ENCODE peak calls at places on chromosomes 16 and 17, in four cellular contexts. O is SW480, F is GM04503, T is fibroblast of the aortic adventitia. R is an unnamed sample.

GRCh38 chr17:75048396-75048933 is 1.4 kb downstream of the KCTD2 start:
- DNase-seq in O (no peak), F (no peak), T (peak; percentile 77), R (no peak)

GRCh38 chr17:81490599-81490992 is 22.0 kb downstream of the ACTG1 start:
- DNase-seq in O (no peak), F (no peak), T (no peak), R (no peak)

GRCh38 chr17:50311112-50311460 is 34.8 kb upstream of the XYLT2 start:
- DNase-seq in O (no peak), F (no peak), T (no peak), R (no peak)

GRCh38 chr16:68700120-68700519 is 37.0 kb upstream of the CDH1 start:
- DNase-seq in O (no peak), F (peak; percentile 14), T (no peak), R (no peak)

GRCh38 chr16:24731722-24732419 is 2.4 kb downstream of the TNRC6A start:
- DNase-seq in O (no peak), F (no peak), T (peak; percentile 37), R (no peak)

GRCh38 chr17:42989726-42990652 is 8.2 kb upstream of the RPL27 start:
- DNase-seq in O (no peak), F (no peak), T (no peak), R (no peak)

GRCh38 chr17:73952136-73952497 is 251.4 kb upstream of the RPL38 start:
- DNase-seq in O (no peak), F (no peak), T (no peak), R (peak; percentile 32)

GRCh38 chr17:31497994-31498826 is 106.7 kb downstream of the RAB11FIP4 start:
- DNase-seq in O (no peak), F (no peak), T (no peak), R (no peak)

GRCh38 chr17:2610640-2611175 is 17.3 kb downstream of the PAFAH1B1 start:
- DNase-seq in O (no peak), F (no peak), T (no peak), R (no peak)

GRCh38 chr16:19138601-19139000 is 24.8 kb downstream of the ITPRIPL2 start:
- DNase-seq in O (no peak), F (peak; percentile 74), T (peak; percentile 65), R (no peak)

R was measured in neural crest cell.